ENCODE peak calls at places on chromosome 10, in four cellular contexts. K is stimulated activated CD8-positive, alpha-beta memory T cell treated with anti-CD3 and anti-CD28 coated beads, Interleukin-2, amount 100 ng/mL, for 48 hours; W is head of caudate nucleus; F is CD8-positive, alpha-beta T cell. B is an unnamed sample.

GRCh38 chr10:62916157-62916603 is 100.0 kb upstream of the EGR2 start:
- DNase-seq in K (no peak), W (no peak), F (no peak), B (peak)

GRCh38 chr10:11440250-11441150 is 170.9 kb downstream of the USP6NL start:
- DNase-seq in K (peak), W (peak), F (no peak), B (no peak)

GRCh38 chr10:43904301-43904700 is 255.6 kb upstream of the ZNF32 start:
- DNase-seq in K (no peak), W (no peak), F (no peak), B (no peak)

GRCh38 chr10:22133640-22134624 is 83.9 kb downstream of the EBLN1 start:
- DNase-seq in K (no peak), W (no peak), F (no peak), B (no peak)

GRCh38 chr10:54796876-54797275 is 4.2 kb downstream of the PCDH15 start:
- DNase-seq in K (no peak), W (no peak), F (no peak), B (no peak)

GRCh38 chr10:9010093-9010492 is 955.6 kb downstream of the GATA3 start:
- DNase-seq in K (no peak), W (no peak), F (peak), B (no peak)

GRCh38 chr10:88895252-88895651 is 15.2 kb downstream of the STAMBPL1 start:
- DNase-seq in K (no peak), W (no peak), F (no peak), B (no peak)

GRCh38 chr10:53358536-53358935 is 586.0 kb upstream of the MBL2 start:
- DNase-seq in K (no peak), W (no peak), F (no peak), B (no peak)

GRCh38 chr10:5896208-5896607 is 6.2 kb downstream of the FBH1 start:
- DNase-seq in K (no peak), W (no peak), F (no peak), B (no peak)

GRCh38 chr10:7119325-7120015 is 291.4 kb downstream of the SFMBT2 start:
- DNase-seq in K (no peak), W (no peak), F (no peak), B (no peak)

GRCh38 chr10:3712707-3713106 is 72.3 kb downstream of the KLF6 start:
- DNase-seq in K (no peak), W (no peak), F (no peak), B (no peak)

GRCh38 chr10:29668628-29669027 is 33.9 kb upstream of the SVIL start:
- DNase-seq in K (no peak), W (no peak), F (no peak), B (peak)

B was measured in adipocyte.